ENCODE peak calls at places on chromosomes 16 and 17, in nine cellular contexts. One of them, this sample, is unnamed.

GRCh38 chr16:1645914-1646525 is 32.1 kb upstream of the JPT2 start:
- DNase-seq in IMR-90: peak; percentile 47
- DNase-seq in HCT116: no peak
- DNase-seq in right lobe of liver: no peak
- DNase-seq in tibial nerve: no peak
- DNase-seq in iPS DF 6.9: no peak
- DNase-seq in adrenal gland: no peak
- DNase-seq in heart right ventricle: no peak
- DNase-seq in lower lobe of right lung: no peak
- DNase-seq in this sample: no peak

GRCh38 chr17:49225554-49226236 is 4.9 kb downstream of the PHOSPHO1 start:
- DNase-seq in adrenal gland: no peak
- DNase-seq in heart right ventricle: no peak
- DNase-seq in lower lobe of right lung: no peak
- DNase-seq in iPS DF 6.9: no peak
- DNase-seq in right lobe of liver: no peak
- DNase-seq in tibial nerve: no peak
- DNase-seq in HCT116: no peak
- DNase-seq in IMR-90: no peak
- DNase-seq in this sample: no peak

GRCh38 chr16:12651765-12652531 is 151.7 kb downstream of the CPPED1 start:
- DNase-seq in adrenal gland: no peak
- DNase-seq in HCT116: no peak
- DNase-seq in heart right ventricle: no peak
- DNase-seq in lower lobe of right lung: no peak
- DNase-seq in IMR-90: no peak
- DNase-seq in iPS DF 6.9: no peak
- DNase-seq in right lobe of liver: no peak
- DNase-seq in tibial nerve: no peak
- DNase-seq in this sample: no peak

GRCh38 chr17:28326114-28326513 is 7.1 kb downstream of the TMEM97 start:
- DNase-seq in adrenal gland: no peak
- DNase-seq in heart right ventricle: no peak
- DNase-seq in HCT116: no peak
- DNase-seq in IMR-90: no peak
- DNase-seq in tibial nerve: no peak
- DNase-seq in iPS DF 6.9: no peak
- DNase-seq in right lobe of liver: no peak
- DNase-seq in lower lobe of right lung: no peak
- DNase-seq in this sample: no peak

GRCh38 chr17:37182786-37183185 is 193.0 kb upstream of the C17orf78 start:
- DNase-seq in tibial nerve: no peak
- DNase-seq in heart right ventricle: no peak
- DNase-seq in lower lobe of right lung: no peak
- DNase-seq in adrenal gland: no peak
- DNase-seq in HCT116: no peak
- DNase-seq in iPS DF 6.9: no peak
- DNase-seq in right lobe of liver: no peak
- DNase-seq in IMR-90: peak; percentile 15
- DNase-seq in this sample: no peak

GRCh38 chr16:68375801-68376536 is 65.2 kb downstream of the PRMT7 start:
- DNase-seq in tibial nerve: no peak
- DNase-seq in right lobe of liver: no peak
- DNase-seq in HCT116: no peak
- DNase-seq in heart right ventricle: no peak
- DNase-seq in adrenal gland: no peak
- DNase-seq in iPS DF 6.9: no peak
- DNase-seq in IMR-90: no peak
- DNase-seq in lower lobe of right lung: no peak
- DNase-seq in this sample: no peak

GRCh38 chr17:58576679-58577367 is 62.4 kb upstream of the MTMR4 start:
- DNase-seq in heart right ventricle: no peak
- DNase-seq in iPS DF 6.9: no peak
- DNase-seq in right lobe of liver: no peak
- DNase-seq in IMR-90: no peak
- DNase-seq in tibial nerve: no peak
- DNase-seq in HCT116: no peak
- DNase-seq in lower lobe of right lung: no peak
- DNase-seq in adrenal gland: no peak
- DNase-seq in this sample: no peak

GRCh38 chr16:29674188-29674587 is 4.8 kb upstream of the QPRT start:
- DNase-seq in heart right ventricle: peak; percentile 38
- DNase-seq in IMR-90: peak; percentile 40
- DNase-seq in tibial nerve: peak; percentile 39
- DNase-seq in lower lobe of right lung: peak; percentile 61
- DNase-seq in right lobe of liver: no peak
- DNase-seq in adrenal gland: peak; percentile 65
- DNase-seq in HCT116: no peak
- DNase-seq in iPS DF 6.9: no peak
- DNase-seq in this sample: peak; percentile 82

GRCh38 chr17:1686086-1686485 is 1.4 kb upstream of the PRPF8 start:
- DNase-seq in heart right ventricle: no peak
- DNase-seq in tibial nerve: no peak
- DNase-seq in adrenal gland: no peak
- DNase-seq in right lobe of liver: no peak
- DNase-seq in IMR-90: no peak
- DNase-seq in lower lobe of right lung: no peak
- DNase-seq in iPS DF 6.9: no peak
- DNase-seq in HCT116: no peak
- DNase-seq in this sample: no peak

GRCh38 chr17:2883544-2884203 is 87.4 kb downstream of the RAP1GAP2 start:
- DNase-seq in tibial nerve: no peak
- DNase-seq in lower lobe of right lung: no peak
- DNase-seq in HCT116: no peak
- DNase-seq in IMR-90: peak; percentile 62
- DNase-seq in adrenal gland: peak; percentile 70
- DNase-seq in right lobe of liver: no peak
- DNase-seq in iPS DF 6.9: no peak
- DNase-seq in heart right ventricle: peak; percentile 50
- DNase-seq in this sample: no peak

GRCh38 chr17:45668316-45668715 is 115.8 kb upstream of the CRHR1 start:
- DNase-seq in tibial nerve: no peak
- DNase-seq in heart right ventricle: no peak
- DNase-seq in lower lobe of right lung: peak; percentile 23
- DNase-seq in HCT116: no peak
- DNase-seq in IMR-90: no peak
- DNase-seq in adrenal gland: no peak
- DNase-seq in right lobe of liver: no peak
- DNase-seq in iPS DF 6.9: no peak
- DNase-seq in this sample: no peak

GRCh38 chr17:39738568-39738901 is 797 bp downstream of the GRB7 start:
- DNase-seq in IMR-90: no peak
- DNase-seq in iPS DF 6.9: no peak
- DNase-seq in right lobe of liver: no peak
- DNase-seq in lower lobe of right lung: no peak
- DNase-seq in tibial nerve: no peak
- DNase-seq in HCT116: no peak
- DNase-seq in adrenal gland: no peak
- DNase-seq in heart right ventricle: no peak
- DNase-seq in this sample: no peak

GRCh38 chr17:2057714-2058520 is 3.0 kb downstream of the HIC1 start:
- DNase-seq in heart right ventricle: no peak
- DNase-seq in HCT116: no peak
- DNase-seq in IMR-90: peak; percentile 49
- DNase-seq in tibial nerve: no peak
- DNase-seq in lower lobe of right lung: no peak
- DNase-seq in adrenal gland: no peak
- DNase-seq in right lobe of liver: no peak
- DNase-seq in iPS DF 6.9: no peak
- DNase-seq in this sample: peak; percentile 46

GRCh38 chr17:19360772-19361171 is 1.8 kb downstream of the B9D1 start:
- DNase-seq in adrenal gland: no peak
- DNase-seq in right lobe of liver: peak; percentile 35
- DNase-seq in tibial nerve: no peak
- DNase-seq in iPS DF 6.9: no peak
- DNase-seq in lower lobe of right lung: no peak
- DNase-seq in IMR-90: no peak
- DNase-seq in heart right ventricle: no peak
- DNase-seq in HCT116: no peak
- DNase-seq in this sample: no peak

GRCh38 chr17:19361326-19361725 is 1.2 kb downstream of the B9D1 start:
- DNase-seq in iPS DF 6.9: no peak
- DNase-seq in lower lobe of right lung: no peak
- DNase-seq in tibial nerve: no peak
- DNase-seq in heart right ventricle: no peak
- DNase-seq in right lobe of liver: no peak
- DNase-seq in HCT116: no peak
- DNase-seq in IMR-90: no peak
- DNase-seq in adrenal gland: no peak
- DNase-seq in this sample: no peak

GRCh38 chr17:19362293-19363113 is at the start of gene B9D1:
- DNase-seq in lower lobe of right lung: peak; percentile 95
- DNase-seq in HCT116: peak; percentile 87
- DNase-seq in heart right ventricle: peak; percentile 94
- DNase-seq in iPS DF 6.9: peak; percentile 80
- DNase-seq in adrenal gland: peak; percentile 93
- DNase-seq in right lobe of liver: peak; percentile 97
- DNase-seq in IMR-90: peak; percentile 89
- DNase-seq in tibial nerve: peak; percentile 90
- DNase-seq in this sample: peak; percentile 97

GRCh38 chr17:19363114-19363438 is 553 bp upstream of the B9D1 start:
- DNase-seq in tibial nerve: no peak
- DNase-seq in heart right ventricle: no peak
- DNase-seq in IMR-90: no peak
- DNase-seq in iPS DF 6.9: no peak
- DNase-seq in lower lobe of right lung: no peak
- DNase-seq in right lobe of liver: no peak
- DNase-seq in HCT116: no peak
- DNase-seq in adrenal gland: no peak
- DNase-seq in this sample: no peak

DNA sequence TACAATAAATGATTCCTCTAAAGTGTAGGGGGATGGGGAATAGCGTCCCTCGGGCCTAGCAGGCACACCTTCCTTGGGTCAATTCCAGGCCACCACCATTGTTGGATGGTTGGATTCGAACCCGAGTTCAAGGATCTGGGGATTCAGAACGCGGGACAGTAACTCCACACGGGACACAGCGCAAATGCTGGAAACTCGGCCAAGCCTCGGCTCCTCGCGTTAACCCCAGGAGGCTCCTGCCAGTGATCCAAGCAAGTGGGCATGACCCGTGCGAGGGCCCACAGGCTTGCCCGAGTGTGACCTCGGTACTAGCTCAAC is 589 bp downstream of the B9D1 start:
- DNase-seq in lower lobe of right lung: no peak
- DNase-seq in IMR-90: no peak
- DNase-seq in iPS DF 6.9: no peak
- DNase-seq in right lobe of liver: no peak
- DNase-seq in HCT116: no peak
- DNase-seq in tibial nerve: no peak
- DNase-seq in heart right ventricle: no peak
- DNase-seq in adrenal gland: no peak
- DNase-seq in this sample: no peak
- H3K27ac ChIP-seq in lower lobe of right lung: peak overlapping the region; percentile 83
- H3K27ac ChIP-seq in IMR-90: peak overlapping the region; percentile 36
- H3K27ac ChIP-seq in iPS DF 6.9: no peak overlapping the region
- H3K27ac ChIP-seq in right lobe of liver: peak overlapping the region; percentile 87
- H3K27ac ChIP-seq in HCT116: peak overlapping the region; percentile 76
- H3K27ac ChIP-seq in tibial nerve: peak overlapping the region; percentile 63
- H3K27ac ChIP-seq in heart right ventricle: peak overlapping the region; percentile 73
- H3K27ac ChIP-seq in adrenal gland: peak overlapping the region; percentile 96
- H3K27ac ChIP-seq in this sample: peak overlapping the region; percentile 88

DNA sequence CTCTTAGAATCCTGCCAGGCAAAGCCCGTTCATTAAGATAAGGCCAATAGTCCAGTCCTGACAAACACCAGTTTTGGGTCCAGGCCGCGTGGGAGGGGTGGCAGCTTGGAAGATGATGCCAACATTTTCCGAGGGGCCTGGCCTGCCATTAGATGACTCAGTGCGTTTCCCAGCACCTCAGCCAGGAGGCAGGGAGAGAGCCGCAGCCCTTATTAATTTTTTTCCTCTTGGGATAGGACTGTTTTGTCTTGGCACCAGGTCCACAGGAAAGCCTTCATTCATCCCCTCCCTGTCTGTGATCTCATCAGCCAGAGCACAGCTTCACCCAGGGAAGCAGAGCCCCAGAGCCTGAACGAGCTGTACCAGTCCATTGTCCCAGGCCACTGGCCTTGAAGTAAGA is 4.7 kb upstream of the NDEL1 start:
- DNase-seq in IMR-90: peak; percentile 22
- DNase-seq in right lobe of liver: peak; percentile 90
- DNase-seq in HCT116: no peak
- DNase-seq in iPS DF 6.9: no peak
- DNase-seq in lower lobe of right lung: no peak
- DNase-seq in tibial nerve: peak; percentile 29
- DNase-seq in heart right ventricle: peak; percentile 56
- DNase-seq in adrenal gland: peak; percentile 90
- DNase-seq in this sample: peak; percentile 89
- H3K27ac ChIP-seq in IMR-90: no peak overlapping the region
- H3K27ac ChIP-seq in right lobe of liver: peak overlapping the region; percentile 30
- H3K27ac ChIP-seq in HCT116: no peak overlapping the region
- H3K27ac ChIP-seq in iPS DF 6.9: no peak overlapping the region
- H3K27ac ChIP-seq in lower lobe of right lung: peak overlapping the region; percentile 59
- H3K27ac ChIP-seq in tibial nerve: peak overlapping the region; percentile 49
- H3K27ac ChIP-seq in heart right ventricle: peak overlapping the region; percentile 68
- H3K27ac ChIP-seq in adrenal gland: peak overlapping the region; percentile 84
- H3K27ac ChIP-seq in this sample: peak overlapping the region; percentile 87

DNA sequence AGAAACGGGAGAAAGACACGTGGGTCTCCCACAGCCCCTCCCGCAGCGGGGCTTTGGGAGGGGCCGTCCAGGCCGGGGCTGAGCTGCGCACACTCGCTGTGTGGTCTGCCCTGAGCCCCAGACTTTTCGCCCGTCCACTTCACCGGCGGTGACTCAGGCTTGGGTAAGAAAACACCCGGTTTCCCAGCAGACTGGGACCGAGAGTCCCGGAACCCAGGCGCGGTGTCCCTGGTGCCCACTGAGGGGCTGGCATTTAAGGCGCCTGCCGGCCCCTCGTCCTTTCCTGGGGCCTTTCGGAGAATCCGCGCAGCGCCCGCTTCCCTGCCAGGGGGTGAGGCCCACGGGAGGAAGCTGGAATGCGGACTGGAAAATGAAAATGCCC is 100.4 kb downstream of the C16orf95 start:
- DNase-seq in lower lobe of right lung: peak; percentile 70
- DNase-seq in right lobe of liver: no peak
- DNase-seq in tibial nerve: peak; percentile 54
- DNase-seq in IMR-90: no peak
- DNase-seq in HCT116: no peak
- DNase-seq in adrenal gland: no peak
- DNase-seq in iPS DF 6.9: no peak
- DNase-seq in heart right ventricle: no peak
- DNase-seq in this sample: no peak
- H3K27ac ChIP-seq in lower lobe of right lung: peak overlapping the region; percentile 78
- H3K27ac ChIP-seq in right lobe of liver: no peak overlapping the region
- H3K27ac ChIP-seq in tibial nerve: peak overlapping the region; percentile 91
- H3K27ac ChIP-seq in IMR-90: no peak overlapping the region
- H3K27ac ChIP-seq in HCT116: no peak overlapping the region
- H3K27ac ChIP-seq in adrenal gland: no peak overlapping the region
- H3K27ac ChIP-seq in iPS DF 6.9: no peak overlapping the region
- H3K27ac ChIP-seq in heart right ventricle: no peak overlapping the region
- H3K27ac ChIP-seq in this sample: no peak overlapping the region

DNA sequence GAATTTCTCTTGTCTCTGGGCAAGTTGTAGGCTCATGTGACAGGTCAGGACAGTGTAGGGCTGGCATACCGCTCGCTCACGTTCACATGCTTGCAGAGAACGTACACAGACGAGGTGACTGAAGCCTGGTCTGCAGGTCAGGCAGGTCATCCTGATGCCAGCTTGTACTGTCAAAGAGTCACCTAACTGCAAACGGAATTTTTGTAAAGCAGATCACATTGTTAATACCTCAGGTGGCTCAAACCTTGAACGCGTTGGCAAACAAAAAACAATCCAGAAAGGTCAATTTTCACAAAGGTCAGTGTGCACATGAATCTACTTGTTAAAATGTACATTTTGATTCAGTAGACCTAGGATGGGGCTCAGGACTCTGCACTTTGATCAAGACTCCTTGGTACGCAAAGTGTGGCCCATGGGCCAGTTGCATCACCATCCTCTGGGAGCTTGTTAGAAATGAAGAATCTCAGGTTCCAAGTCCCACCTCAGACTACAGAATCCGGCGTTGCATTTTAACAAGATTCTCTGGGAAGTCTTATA is 28.6 kb downstream of the ANKRD40 start:
- DNase-seq in iPS DF 6.9: no peak
- DNase-seq in heart right ventricle: no peak
- DNase-seq in lower lobe of right lung: no peak
- DNase-seq in HCT116: no peak
- DNase-seq in IMR-90: no peak
- DNase-seq in tibial nerve: no peak
- DNase-seq in adrenal gland: no peak
- DNase-seq in right lobe of liver: peak; percentile 74
- DNase-seq in this sample: no peak
- H3K27ac ChIP-seq in iPS DF 6.9: no peak overlapping the region
- H3K27ac ChIP-seq in heart right ventricle: no peak overlapping the region
- H3K27ac ChIP-seq in lower lobe of right lung: no peak overlapping the region
- H3K27ac ChIP-seq in HCT116: no peak overlapping the region
- H3K27ac ChIP-seq in IMR-90: no peak overlapping the region
- H3K27ac ChIP-seq in tibial nerve: no peak overlapping the region
- H3K27ac ChIP-seq in adrenal gland: no peak overlapping the region
- H3K27ac ChIP-seq in right lobe of liver: no peak overlapping the region
- H3K27ac ChIP-seq in this sample: no peak overlapping the region

This sample was measured in uterus.